ENCODE peak calls at places on chromosome 21, in four cellular contexts. One of them, this sample, is unnamed.

GRCh38 chr21:21831036-21831435 is 832.8 kb downstream of the NCAM2 start:
- DNase-seq in left ventricle myocardium inferior: no peak
- DNase-seq in Calu3: no peak
- DNase-seq in cerebellar cortex: no peak
- DNase-seq in this sample: no peak

GRCh38 chr21:45322960-45323461 is 35.3 kb upstream of the POFUT2 start:
- DNase-seq in left ventricle myocardium inferior: peak
- DNase-seq in Calu3: no peak
- DNase-seq in cerebellar cortex: no peak
- DNase-seq in this sample: peak

GRCh38 chr21:41952568-41953248 is 1.1 kb downstream of the C2CD2 start:
- DNase-seq in left ventricle myocardium inferior: no peak
- DNase-seq in Calu3: no peak
- DNase-seq in cerebellar cortex: no peak
- DNase-seq in this sample: no peak

GRCh38 chr21:26717146-26717739 is 128.0 kb downstream of the ADAMTS1 start:
- DNase-seq in left ventricle myocardium inferior: no peak
- DNase-seq in Calu3: no peak
- DNase-seq in cerebellar cortex: peak
- DNase-seq in this sample: no peak

GRCh38 chr21:35043549-35043948 is 5.6 kb downstream of the RUNX1 start:
- DNase-seq in left ventricle myocardium inferior: no peak
- DNase-seq in Calu3: no peak
- DNase-seq in cerebellar cortex: no peak
- DNase-seq in this sample: no peak

GRCh38 chr21:32403201-32403701 is 9.3 kb upstream of the EVA1C start:
- DNase-seq in left ventricle myocardium inferior: peak
- DNase-seq in Calu3: peak
- DNase-seq in cerebellar cortex: peak
- DNase-seq in this sample: peak

GRCh38 chr21:17455451-17455850 is 57.4 kb upstream of the CXADR start:
- DNase-seq in left ventricle myocardium inferior: no peak
- DNase-seq in Calu3: no peak
- DNase-seq in cerebellar cortex: no peak
- DNase-seq in this sample: no peak

GRCh38 chr21:25826652-25827051 is 91.9 kb downstream of the GABPA start:
- DNase-seq in left ventricle myocardium inferior: no peak
- DNase-seq in Calu3: no peak
- DNase-seq in cerebellar cortex: no peak
- DNase-seq in this sample: no peak

GRCh38 chr21:41975391-41976272 is 21.8 kb upstream of the C2CD2 start:
- DNase-seq in left ventricle myocardium inferior: no peak
- DNase-seq in Calu3: no peak
- DNase-seq in cerebellar cortex: no peak
- DNase-seq in this sample: no peak

GRCh38 chr21:29645666-29646553 is 293.9 kb downstream of the GRIK1 start:
- DNase-seq in left ventricle myocardium inferior: no peak
- DNase-seq in Calu3: no peak
- DNase-seq in cerebellar cortex: no peak
- DNase-seq in this sample: no peak

GRCh38 chr21:38839683-38840286 is 34.1 kb downstream of the ETS2 start:
- DNase-seq in left ventricle myocardium inferior: no peak
- DNase-seq in Calu3: no peak
- DNase-seq in cerebellar cortex: no peak
- DNase-seq in this sample: no peak